ENCODE peak calls at places on chromosomes 12 and 14, in seven cellular contexts. I is mesenchymal stem cell, E is IMR-90, T is trophoblast cell, B is H9, M is neuronal stem cell, Y is H1. O is an unnamed sample.

GRCh38 chr14:60573943-60574496 is 65.1 kb downstream of the SIX6 start:
- DNase-seq in I (no peak), E (no peak), T (no peak), B (no peak), M (no peak), Y (no peak), O (no peak)

GRCh38 chr14:52266179-52266578 is 1.3 kb upstream of the PTGDR start:
- DNase-seq in I (no peak), E (peak), T (no peak), B (no peak), M (no peak), Y (no peak), O (no peak)

GRCh38 chr14:23483216-23483854 is 13.8 kb downstream of the NGDN start:
- DNase-seq in I (peak), E (peak), T (no peak), B (peak), M (peak), Y (no peak), O (peak)

GRCh38 chr12:91636721-91637120 is 454.1 kb upstream of the DCN start:
- DNase-seq in I (no peak), E (no peak), T (no peak), B (no peak), M (no peak), Y (no peak), O (no peak)

GRCh38 chr14:100348253-100348729 is 25.2 kb downstream of the SLC25A47 start:
- DNase-seq in I (no peak), E (no peak), T (no peak), B (no peak), M (no peak), Y (no peak), O (no peak)

GRCh38 chr12:107525063-107525718 is 160.4 kb upstream of the PWP1 start:
- DNase-seq in I (no peak), E (no peak), T (peak), B (no peak), M (no peak), Y (no peak), O (no peak)

GRCh38 chr12:107302649-107303386 is 209.5 kb upstream of the CRY1 start:
- DNase-seq in I (no peak), E (no peak), T (no peak), B (no peak), M (no peak), Y (no peak), O (no peak)

GRCh38 chr12:65878540-65878939 is 54.3 kb downstream of the HMGA2 start:
- DNase-seq in I (no peak), E (no peak), T (peak), B (no peak), M (no peak), Y (no peak), O (peak)

GRCh38 chr14:23352506-23353432 is at the start of gene SLC22A17:
- DNase-seq in I (peak), E (peak), T (peak), B (peak), M (peak), Y (no peak), O (peak)

GRCh38 chr14:21724115-21724973 is 50.7 kb upstream of the OR4E1 start:
- DNase-seq in I (no peak), E (no peak), T (no peak), B (no peak), M (no peak), Y (no peak), O (no peak)

GRCh38 chr14:51478241-51478640 is 173.5 kb upstream of the FRMD6 start:
- DNase-seq in I (no peak), E (peak), T (no peak), B (no peak), M (no peak), Y (no peak), O (no peak)

GRCh38 chr14:22820731-22821130 is 5.5 kb upstream of the SLC7A7 start:
- DNase-seq in I (peak), E (no peak), T (peak), B (no peak), M (no peak), Y (no peak), O (peak)

GRCh38 chr12:131223791-131224567 is 270.3 kb downstream of the ADGRD1 start:
- DNase-seq in I (no peak), E (no peak), T (no peak), B (peak), M (no peak), Y (peak), O (peak)

GRCh38 chr12:30045171-30045570 is 261.4 kb upstream of the TMTC1 start:
- DNase-seq in I (no peak), E (no peak), T (no peak), B (no peak), M (no peak), Y (no peak), O (no peak)

GRCh38 chr12:93011100-93011499 is 82.0 kb upstream of the EEA1 start:
- DNase-seq in I (no peak), E (no peak), T (no peak), B (no peak), M (no peak), Y (no peak), O (peak)

GRCh38 chr12:95216704-95217376 is 427 bp downstream of the FGD6 start:
- DNase-seq in I (no peak), E (no peak), T (peak), B (no peak), M (no peak), Y (no peak), O (peak)

GRCh38 chr14:56224691-56225681 is 106.8 kb downstream of the PELI2 start:
- DNase-seq in I (no peak), E (no peak), T (no peak), B (no peak), M (no peak), Y (no peak), O (no peak)

GRCh38 chr14:68460541-68460940 is 332.3 kb downstream of the ZFP36L1 start:
- DNase-seq in I (no peak), E (no peak), T (no peak), B (no peak), M (no peak), Y (no peak), O (no peak)

GRCh38 chr12:109863961-109864712 is 16.2 kb downstream of the GLTP start:
- DNase-seq in I (peak), E (peak), T (peak), B (no peak), M (no peak), Y (no peak), O (peak)

GRCh38 chr12:55688716-55689655 is 18.7 kb downstream of the ITGA7 start:
- DNase-seq in I (no peak), E (no peak), T (no peak), B (no peak), M (no peak), Y (no peak), O (no peak)

GRCh38 chr12:14710632-14711324 is 14.4 kb upstream of the GUCY2C start:
- DNase-seq in I (peak), E (no peak), T (no peak), B (no peak), M (no peak), Y (no peak), O (peak)

GRCh38 chr12:54133663-54134375 is 55.0 kb downstream of the SMUG1 start:
- DNase-seq in I (no peak), E (no peak), T (no peak), B (no peak), M (no peak), Y (no peak), O (no peak)

GRCh38 chr14:90721619-90722305 is 94.5 kb downstream of the TTC7B start:
- DNase-seq in I (peak), E (peak), T (peak), B (no peak), M (no peak), Y (no peak), O (no peak)

GRCh38 chr14:59229653-59230406 is 41.4 kb downstream of the DAAM1 start:
- DNase-seq in I (no peak), E (no peak), T (no peak), B (no peak), M (no peak), Y (no peak), O (no peak)

GRCh38 chr12:203462-204260 is 10.3 kb downstream of the SLC6A12 start:
- DNase-seq in I (peak), E (no peak), T (peak), B (peak), M (peak), Y (no peak), O (no peak)

GRCh38 chr14:28762949-28763313 is 3.7 kb upstream of the FOXG1 start:
- DNase-seq in I (no peak), E (no peak), T (no peak), B (no peak), M (no peak), Y (no peak), O (no peak)

GRCh38 chr12:119671070-119671469 is 3.1 kb downstream of the PRKAB1 start:
- DNase-seq in I (no peak), E (no peak), T (no peak), B (no peak), M (no peak), Y (no peak), O (no peak)

GRCh38 chr12:94641283-94641682 is 9.1 kb downstream of the TMCC3 start:
- DNase-seq in I (no peak), E (no peak), T (no peak), B (no peak), M (no peak), Y (no peak), O (no peak)

GRCh38 chr12:6225630-6226001 is 25.4 kb downstream of the CD9 start:
- DNase-seq in I (no peak), E (no peak), T (no peak), B (no peak), M (no peak), Y (no peak), O (no peak)

GRCh38 chr14:60025586-60025985 is 66.1 kb upstream of the PCNX4 start:
- DNase-seq in I (no peak), E (no peak), T (no peak), B (no peak), M (no peak), Y (no peak), O (no peak)

GRCh38 chr12:18135509-18135908 is 45.5 kb upstream of the RERGL start:
- DNase-seq in I (no peak), E (no peak), T (no peak), B (no peak), M (no peak), Y (no peak), O (no peak)

GRCh38 chr12:46390304-46390703 is 17.7 kb upstream of the SLC38A2 start:
- DNase-seq in I (peak), E (no peak), T (no peak), B (no peak), M (no peak), Y (no peak), O (no peak)

GRCh38 chr12:70831538-70831937 is 89.0 kb downstream of the PTPRR start:
- DNase-seq in I (no peak), E (peak), T (no peak), B (no peak), M (no peak), Y (no peak), O (no peak)

GRCh38 chr14:69879175-69880047 is at the start of gene SMOC1:
- DNase-seq in I (peak), E (peak), T (peak), B (peak), M (peak), Y (peak), O (peak)

GRCh38 chr12:131980263-131980662 is 30.5 kb downstream of the EP400 start:
- DNase-seq in I (peak), E (peak), T (peak), B (no peak), M (no peak), Y (no peak), O (no peak)

GRCh38 chr12:47576256-47576655 is 129.6 kb downstream of the RPAP3 start:
- DNase-seq in I (no peak), E (no peak), T (no peak), B (no peak), M (peak), Y (no peak), O (peak)

GRCh38 chr14:58513272-58513671 is 85.8 kb downstream of the KIAA0586 start:
- DNase-seq in I (no peak), E (no peak), T (no peak), B (no peak), M (no peak), Y (no peak), O (no peak)

GRCh38 chr12:123149828-123150272 is 1.0 kb downstream of the PITPNM2 start:
- DNase-seq in I (no peak), E (no peak), T (no peak), B (no peak), M (no peak), Y (no peak), O (no peak)
- H2BK120ac ChIP-seq in I (no peak), E (peak), T (no peak), B (no peak), M (no peak), Y (no peak), O (no peak)

GRCh38 chr12:121525411-121525810 is 55.4 kb downstream of the KDM2B start:
- DNase-seq in I (no peak), E (no peak), T (peak), B (no peak), M (no peak), Y (no peak), O (no peak)
- H3K4ac ChIP-seq in I (no peak), E (no peak), T (no peak), B (no peak), M (no peak), Y (no peak), O (no peak)

DNA sequence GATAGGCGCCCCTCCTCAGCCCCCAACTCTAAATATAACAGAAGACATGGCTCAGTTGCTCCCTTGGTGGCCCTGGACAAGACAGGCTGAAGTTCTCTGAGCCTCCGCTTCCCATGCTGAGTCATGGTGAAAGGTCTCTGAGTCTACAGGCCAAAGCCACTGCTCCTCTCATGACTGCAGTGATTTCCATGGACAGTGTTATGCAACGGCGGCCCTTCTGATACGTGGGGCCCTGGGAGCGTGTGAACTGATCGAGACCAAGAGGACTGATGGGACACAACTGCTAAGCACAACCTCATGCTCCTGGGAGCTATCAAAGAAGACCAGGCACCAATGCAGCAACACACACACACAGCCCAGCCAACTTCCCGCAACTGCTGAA is 10.6 kb upstream of the ACTR6 start:
- DNase-seq in I (peak), E (no peak), T (no peak), B (no peak), M (no peak), Y (no peak), O (no peak)
- H2BK120ac ChIP-seq in I (no peak), E (no peak), T (no peak), B (no peak), M (no peak), Y (no peak), O (no peak)

DNA sequence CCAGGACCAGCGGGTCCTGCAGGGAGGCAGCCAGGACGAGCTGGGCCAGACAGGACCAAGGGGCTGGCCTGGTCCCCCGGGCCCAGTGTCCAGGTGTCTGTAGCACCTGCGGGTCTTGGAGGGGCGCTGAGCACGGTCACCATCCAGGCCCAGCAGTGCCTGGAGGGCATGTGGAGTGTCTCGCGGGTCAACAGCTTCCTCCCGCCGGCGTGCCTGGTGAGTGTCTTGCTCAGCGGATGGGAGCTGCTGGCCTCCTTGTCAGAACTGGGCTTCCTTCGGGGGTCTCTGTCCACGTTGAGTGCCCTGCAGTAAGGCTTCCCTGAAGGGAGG is 13.8 kb downstream of the KIF26A start:
- DNase-seq in I (no peak), E (no peak), T (no peak), B (no peak), M (no peak), Y (no peak), O (no peak)
- H3K4ac ChIP-seq in I (no peak), E (no peak), T (no peak), B (no peak), M (no peak), Y (no peak), O (no peak)

GRCh38 chr14:63438065-63438757 is 105.0 kb downstream of the PPP2R5E start:
- DNase-seq in I (peak), E (peak), T (peak), B (no peak), M (no peak), Y (no peak), O (peak)

GRCh38 chr14:63436286-63437098 is 106.7 kb downstream of the PPP2R5E start:
- DNase-seq in I (peak), E (no peak), T (peak), B (no peak), M (no peak), Y (no peak), O (no peak)

GRCh38 chr14:63432888-63433552 is 110.2 kb downstream of the PPP2R5E start:
- DNase-seq in I (no peak), E (no peak), T (no peak), B (no peak), M (no peak), Y (no peak), O (no peak)

GRCh38 chr14:63435204-63435603 is 108.0 kb downstream of the PPP2R5E start:
- DNase-seq in I (peak), E (no peak), T (no peak), B (no peak), M (no peak), Y (no peak), O (no peak)

GRCh38 chr14:63435838-63436237 is 107.3 kb downstream of the PPP2R5E start:
- DNase-seq in I (peak), E (peak), T (no peak), B (no peak), M (no peak), Y (no peak), O (no peak)
- H2BK120ac ChIP-seq in I (no peak), E (peak), T (no peak), B (no peak), M (no peak), Y (no peak), O (no peak)

GRCh38 chr12:75097003-75097402 is 112.6 kb downstream of the KCNC2 start:
- DNase-seq in I (no peak), E (no peak), T (no peak), B (no peak), M (no peak), Y (no peak), O (no peak)
- H3K4ac ChIP-seq in I (no peak), E (no peak), T (no peak), B (no peak), M (no peak), Y (no peak), O (no peak)

GRCh38 chr12:42725839-42726238 is 136.3 kb upstream of the PRICKLE1 start:
- DNase-seq in I (peak), E (peak), T (no peak), B (no peak), M (no peak), Y (no peak), O (no peak)
- H2BK120ac ChIP-seq in I (no peak), E (peak), T (no peak), B (no peak), M (no peak), Y (no peak), O (no peak)

O was measured in mesendoderm.